ENCODE peak calls at places on chromosomes 2 and 18, in five cellular contexts. Y is endothelial cell, B is A549, G is progenitor cell of endocrine pancreas, K is chondrocyte. J is an unnamed sample.

GRCh38 chr2:71892896-71893295 is 254.8 kb downstream of the CYP26B1 start:
- DNase-seq in Y (no peak), B (no peak), G (no peak), K (no peak), J (peak; percentile 22)

GRCh38 chr18:11149441-11150270 is at the start of gene PIEZO2:
- DNase-seq in Y (peak; percentile 74), B (peak; percentile 47), G (peak; percentile 63), K (no peak), J (peak; percentile 88)

GRCh38 chr2:20992201-20992711 is 51.6 kb downstream of the APOB start:
- DNase-seq in Y (no peak), B (no peak), G (no peak), K (no peak), J (no peak)

GRCh38 chr2:10532631-10533101 is 84.5 kb upstream of the ODC1 start:
- DNase-seq in Y (no peak), B (no peak), G (no peak), K (peak; percentile 77), J (no peak)

GRCh38 chr18:6624729-6625308 is 104.7 kb upstream of the ARHGAP28 start:
- DNase-seq in Y (no peak), B (no peak), G (no peak), K (no peak), J (no peak)

GRCh38 chr2:105308785-105309540 is 20.6 kb downstream of the TGFBRAP1 start:
- DNase-seq in Y (no peak), B (no peak), G (no peak), K (no peak), J (no peak)

GRCh38 chr2:241844831-241845578 is 13.7 kb downstream of the PDCD1 start:
- DNase-seq in Y (no peak), B (no peak), G (no peak), K (no peak), J (no peak)

GRCh38 chr18:75129717-75130477 is 79.0 kb downstream of the PTGR3 start:
- DNase-seq in Y (no peak), B (no peak), G (no peak), K (no peak), J (no peak)

GRCh38 chr2:178478102-178478441 is 328 bp downstream of the FKBP7 start:
- DNase-seq in Y (peak; percentile 5), B (no peak), G (no peak), K (no peak), J (no peak)

GRCh38 chr2:39468574-39469331 is 31.7 kb upstream of the MAP4K3 start:
- DNase-seq in Y (no peak), B (no peak), G (no peak), K (no peak), J (no peak)

GRCh38 chr2:108449410-108450200 is 599 bp downstream of the GCC2 start:
- DNase-seq in Y (no peak), B (peak; percentile 9), G (no peak), K (no peak), J (no peak)

GRCh38 chr2:215434447-215435260 is 1.2 kb downstream of the FN1 start:
- DNase-seq in Y (no peak), B (no peak), G (no peak), K (no peak), J (no peak)

GRCh38 chr2:136225950-136226835 is 108.2 kb upstream of the CXCR4 start:
- DNase-seq in Y (no peak), B (no peak), G (no peak), K (no peak), J (no peak)

GRCh38 chr2:28209864-28210263 is 182.8 kb upstream of the FOSL2 start:
- DNase-seq in Y (no peak), B (no peak), G (no peak), K (no peak), J (no peak)

GRCh38 chr18:21669736-21670135 is 34.8 kb downstream of the ABHD3 start:
- DNase-seq in Y (no peak), B (no peak), G (no peak), K (no peak), J (no peak)

GRCh38 chr2:209331291-209331844 is 92.5 kb upstream of the MAP2 start:
- DNase-seq in Y (no peak), B (peak; percentile 4), G (no peak), K (no peak), J (no peak)

GRCh38 chr18:45871655-45872054 is 46.2 kb downstream of the SIGLEC15 start:
- DNase-seq in Y (no peak), B (no peak), G (no peak), K (no peak), J (no peak)

GRCh38 chr18:23631746-23632145 is 31.0 kb downstream of the ANKRD29 start:
- DNase-seq in Y (no peak), B (no peak), G (no peak), K (no peak), J (no peak)

GRCh38 chr2:236114959-236115358 is 53.2 kb downstream of the GBX2 start:
- DNase-seq in Y (no peak), B (no peak), G (no peak), K (no peak), J (no peak)

GRCh38 chr2:168699834-168700417 is 102.5 kb upstream of the NOSTRIN start:
- DNase-seq in Y (no peak), B (no peak), G (no peak), K (no peak), J (no peak)

GRCh38 chr2:107325983-107326786 is 440.2 kb upstream of the ST6GAL2 start:
- DNase-seq in Y (no peak), B (no peak), G (no peak), K (no peak), J (no peak)

GRCh38 chr2:241999184-241999583 is 129.7 kb downstream of the RTP5 start:
- DNase-seq in Y (no peak), B (no peak), G (no peak), K (no peak), J (no peak)

GRCh38 chr18:68564348-68564747 is 150.6 kb downstream of the TMX3 start:
- DNase-seq in Y (no peak), B (no peak), G (no peak), K (no peak), J (no peak)

GRCh38 chr2:23541453-23542334 is 156.7 kb downstream of the KLHL29 start:
- DNase-seq in Y (no peak), B (no peak), G (no peak), K (no peak), J (no peak)

GRCh38 chr2:81007104-81007503 is 702.6 kb upstream of the LRRTM1 start:
- DNase-seq in Y (no peak), B (no peak), G (no peak), K (no peak), J (no peak)

GRCh38 chr2:74544634-74545033 is 9.1 kb downstream of the LOXL3 start:
- DNase-seq in Y (no peak), B (no peak), G (no peak), K (no peak), J (no peak)

DNA sequence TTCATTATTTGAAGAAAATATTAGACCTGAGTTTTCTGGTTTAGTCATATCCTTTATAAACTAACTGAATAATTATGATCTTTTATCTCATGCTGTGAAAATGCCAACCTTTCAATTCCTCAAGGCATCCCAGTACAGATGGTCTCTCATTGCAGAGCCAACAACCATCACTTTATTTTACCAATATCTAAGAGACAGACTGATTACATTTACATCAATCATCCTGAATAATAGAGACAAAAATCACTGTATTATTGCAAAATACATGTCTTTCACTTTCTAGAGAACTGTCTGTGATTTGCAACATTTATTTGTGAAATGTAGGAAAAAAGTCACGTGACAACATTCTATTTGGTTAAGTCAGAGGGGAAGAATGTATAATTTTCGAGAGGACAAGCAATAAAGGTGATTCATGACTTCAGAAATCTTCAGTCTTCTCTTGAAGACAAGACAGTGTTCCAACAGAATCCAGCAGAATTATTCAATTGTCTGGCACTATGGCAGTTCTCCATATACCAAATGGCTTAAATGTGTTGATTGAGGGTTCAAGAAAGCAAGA is 503.6 kb upstream of the SYT4 start:
- DNase-seq in Y (no peak), B (no peak), G (no peak), K (no peak), J (no peak)
- TF ChIP-seq CTCF in Y (no peak), B (no peak), G (no peak), K (no peak), J (no peak)

DNA sequence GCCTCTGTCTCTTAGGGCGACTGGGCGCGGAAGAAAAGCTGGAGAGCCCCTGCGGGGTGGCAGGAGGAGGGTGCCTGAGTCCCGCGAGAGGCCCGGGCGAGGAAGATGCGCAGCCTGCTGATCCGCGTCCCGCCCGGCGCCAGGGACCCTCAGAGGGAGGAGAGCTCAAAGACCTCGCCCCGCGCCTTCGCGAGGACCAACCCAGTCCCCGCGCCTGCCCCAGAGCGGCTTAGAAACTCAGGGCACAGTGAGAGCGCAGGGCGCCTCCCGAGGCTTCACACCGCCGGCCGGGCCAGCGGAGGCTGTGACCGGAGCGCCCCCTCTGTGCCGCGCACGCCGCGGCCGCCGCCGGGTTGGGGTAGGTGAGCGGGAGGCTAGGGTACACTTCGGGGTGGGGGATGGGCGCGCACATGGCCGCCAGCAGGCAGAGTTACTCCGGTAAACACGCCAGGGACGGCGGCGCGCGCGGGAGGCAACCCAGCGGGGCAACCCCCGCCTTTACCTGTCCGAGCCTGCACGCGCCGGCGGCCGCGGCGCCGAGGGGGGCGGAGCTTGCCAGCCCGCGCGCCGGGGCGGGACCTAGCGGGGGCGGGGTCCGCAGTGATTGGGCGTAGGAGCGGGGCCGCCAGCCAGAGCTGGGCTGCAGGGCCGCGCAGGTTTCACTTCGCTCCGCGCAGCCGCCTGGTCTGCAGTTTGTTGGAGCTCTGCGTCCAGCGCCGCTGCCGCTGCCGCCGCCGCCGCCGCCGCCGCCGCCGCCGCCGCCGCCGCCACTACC is at the start of gene BCL2L11:
- DNase-seq in Y (peak; percentile 90), B (peak; percentile 70), G (peak; percentile 95), K (peak; percentile 94), J (peak; percentile 97)
- TF ChIP-seq CTCF in Y (no peak), B (peak; percentile 42), G (peak; percentile 48), K (peak; percentile 67), J (peak; percentile 40)

DNA sequence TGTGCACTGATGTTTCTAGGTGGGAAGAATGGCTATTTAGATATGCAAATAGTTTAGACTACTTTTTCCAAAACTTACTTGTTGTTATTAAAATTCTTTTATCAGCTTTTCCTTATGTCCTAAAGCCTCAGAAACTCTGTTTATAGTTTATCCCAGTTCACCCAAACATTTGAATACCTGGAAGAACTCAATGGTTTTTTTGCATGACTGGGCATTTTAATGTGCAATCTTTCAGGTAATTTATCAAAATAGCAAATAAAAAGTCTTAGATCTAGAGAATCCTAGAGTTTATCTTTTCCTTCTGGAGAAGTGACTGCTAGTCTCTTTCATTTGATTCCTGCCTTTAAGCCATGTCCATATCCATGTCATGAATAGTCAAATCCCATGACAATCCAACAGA is 9.6 kb upstream of the ADAM23 start:
- DNase-seq in Y (no peak), B (no peak), G (no peak), K (no peak), J (no peak)
- TF ChIP-seq CTCF in Y (no peak), B (no peak), G (no peak), K (no peak), J (no peak)

GRCh38 chr2:98935111-98935770 is 784 bp downstream of the CRACDL start:
- DNase-seq in Y (no peak), B (no peak), G (no peak), K (no peak), J (no peak)

GRCh38 chr2:98935777-98936132 is 270 bp downstream of the CRACDL start:
- DNase-seq in Y (no peak), B (no peak), G (no peak), K (no peak), J (no peak)

GRCh38 chr2:98936917-98937351 is 909 bp upstream of the CRACDL start:
- DNase-seq in Y (peak; percentile 22), B (no peak), G (no peak), K (no peak), J (no peak)

GRCh38 chr2:98937906-98938305 is 1.9 kb upstream of the CRACDL start:
- DNase-seq in Y (no peak), B (no peak), G (no peak), K (no peak), J (no peak)

GRCh38 chr2:98936133-98936916 is at the start of gene CRACDL:
- DNase-seq in Y (peak; percentile 30), B (no peak), G (no peak), K (no peak), J (no peak)
- TF ChIP-seq CTCF in Y (no peak), B (peak; percentile 41), G (peak; percentile 45), K (peak; percentile 62), J (peak; percentile 40)